ENCODE peak calls at places on chromosome 22, in seven cellular contexts. G, P, X, N, A, L and V are unnamed samples. For H3K4me1, the result is how much of the 10 kb centered on the place peaks cover.

GRCh38 chr22:50138988-50139387 is 31.5 kb upstream of the PANX2 start:
- DNase-seq in G (no peak), P (no peak), X (no peak), N (no peak), A (no peak), L (no peak), V (no peak)

GRCh38 chr22:50497093-50497492 is 10.4 kb downstream of the LMF2 start:
- DNase-seq in G (no peak), P (no peak), X (no peak), N (no peak), A (no peak), L (no peak), V (no peak)

GRCh38 chr22:27726726-27727449 is 74.7 kb downstream of the MN1 start:
- DNase-seq in G (peak), P (peak), X (peak), N (no peak), A (no peak), L (no peak), V (no peak)

GRCh38 chr22:19597399-19597735 is 73.2 kb upstream of the CLDN5 start:
- DNase-seq in G (no peak), P (no peak), X (no peak), N (no peak), A (peak), L (no peak), V (peak)

GRCh38 chr22:35353318-35353717 is 27.6 kb upstream of the HMOX1 start:
- DNase-seq in G (no peak), P (no peak), X (no peak), N (no peak), A (no peak), L (no peak), V (no peak)

GRCh38 chr22:29300807-29301601 is 5.4 kb upstream of the GAS2L1 start:
- DNase-seq in G (no peak), P (no peak), X (no peak), N (no peak), A (no peak), L (no peak), V (no peak)

GRCh38 chr22:26672060-26672471 is 14.7 kb downstream of the MIAT start:
- DNase-seq in G (no peak), P (peak), X (no peak), N (no peak), A (no peak), L (no peak), V (no peak)

GRCh38 chr22:50325444-50326224 is 1.2 kb downstream of the DENND6B start:
- DNase-seq in G (no peak), P (no peak), X (no peak), N (no peak), A (no peak), L (no peak), V (no peak)

GRCh38 chr22:37681001-37681424 is 5.1 kb upstream of the NOL12 start:
- DNase-seq in G (no peak), P (no peak), X (no peak), N (no peak), A (no peak), L (no peak), V (no peak)

GRCh38 chr22:50718352-50718709 is 19.7 kb upstream of the ACR start:
- DNase-seq in G (no peak), P (no peak), X (no peak), N (no peak), A (no peak), L (no peak), V (no peak)

GRCh38 chr22:41910599-41911291 is 4.1 kb downstream of the SHISA8 start:
- DNase-seq in G (peak), P (no peak), X (no peak), N (no peak), A (peak), L (peak), V (no peak)

GRCh38 chr22:40610329-40610850 is 26.1 kb downstream of the MRTFA start:
- DNase-seq in G (no peak), P (no peak), X (no peak), N (no peak), A (no peak), L (no peak), V (no peak)

GRCh38 chr22:25824828-25825474 is 83.0 kb downstream of the MYO18B start:
- DNase-seq in G (no peak), P (no peak), X (no peak), N (no peak), A (no peak), L (peak), V (no peak)

GRCh38 chr22:33851240-33851639 is 69.0 kb downstream of the LARGE1 start:
- DNase-seq in G (no peak), P (no peak), X (no peak), N (no peak), A (no peak), L (no peak), V (no peak)

GRCh38 chr22:48052621-48052890 is 1290.1 kb downstream of the TBC1D22A start:
- DNase-seq in G (no peak), P (no peak), X (no peak), N (no peak), A (no peak), L (no peak), V (no peak)

GRCh38 chr22:27809226-27809625 is 7.7 kb upstream of the MN1 start:
- DNase-seq in G (no peak), P (no peak), X (no peak), N (no peak), A (no peak), L (no peak), V (no peak)

GRCh38 chr22:19295733-19296132 is 4.2 kb upstream of the CLTCL1 start:
- DNase-seq in G (no peak), P (no peak), X (no peak), N (no peak), A (no peak), L (no peak), V (no peak)

GRCh38 chr22:37983860-37984791 is at the start of gene SOX10:
- DNase-seq in G (no peak), P (no peak), X (no peak), N (no peak), A (no peak), L (peak), V (no peak)

GRCh38 chr22:37195921-37196320 is 7.9 kb upstream of the C1QTNF6 start:
- DNase-seq in G (no peak), P (no peak), X (no peak), N (peak), A (no peak), L (no peak), V (no peak)

GRCh38 chr22:41845380-41846267 is 12.7 kb downstream of the SREBF2 start:
- DNase-seq in G (peak), P (no peak), X (no peak), N (no peak), A (no peak), L (peak), V (no peak)

GRCh38 chr22:19843107-19843856 is 11.4 kb downstream of the GNB1L start:
- DNase-seq in G (peak), P (peak), X (peak), N (no peak), A (no peak), L (peak), V (no peak)

GRCh38 chr22:27387561-27387960 is 414.0 kb downstream of the MN1 start:
- DNase-seq in G (no peak), P (no peak), X (no peak), N (no peak), A (no peak), L (no peak), V (no peak)

GRCh38 chr22:50313600-50313999 is 6.2 kb upstream of the PLXNB2 start:
- DNase-seq in G (no peak), P (no peak), X (no peak), N (no peak), A (no peak), L (no peak), V (no peak)

GRCh38 chr22:35915477-35916013 is 113.1 kb downstream of the RBFOX2 start:
- DNase-seq in G (no peak), P (no peak), X (no peak), N (no peak), A (no peak), L (peak), V (no peak)

GRCh38 chr22:39994566-39995345 is at the start of gene FAM83F:
- DNase-seq in G (peak), P (peak), X (no peak), N (peak), A (no peak), L (peak), V (peak)

GRCh38 chr22:25202290-25202921 is 2.7 kb downstream of the CRYBB3 start:
- DNase-seq in G (peak), P (peak), X (no peak), N (peak), A (peak), L (peak), V (peak)

GRCh38 chr22:20630873-20631617 is 123.6 kb downstream of the MED15 start:
- DNase-seq in G (no peak), P (no peak), X (no peak), N (no peak), A (no peak), L (no peak), V (no peak)

GRCh38 chr22:44389181-44389580 is 76.4 kb upstream of the SHISAL1 start:
- DNase-seq in G (no peak), P (no peak), X (peak), N (peak), A (no peak), L (no peak), V (no peak)

GRCh38 chr22:44391481-44392445 is 79.0 kb upstream of the SHISAL1 start:
- DNase-seq in G (no peak), P (no peak), X (peak), N (peak), A (no peak), L (no peak), V (no peak)

GRCh38 chr22:44389926-44390925 is 77.5 kb upstream of the SHISAL1 start:
- DNase-seq in G (no peak), P (no peak), X (peak), N (peak), A (no peak), L (no peak), V (no peak)

GRCh38 chr22:44392446-44392921 is 79.7 kb upstream of the SHISAL1 start:
- DNase-seq in G (no peak), P (no peak), X (peak), N (peak), A (no peak), L (no peak), V (no peak)

DNA sequence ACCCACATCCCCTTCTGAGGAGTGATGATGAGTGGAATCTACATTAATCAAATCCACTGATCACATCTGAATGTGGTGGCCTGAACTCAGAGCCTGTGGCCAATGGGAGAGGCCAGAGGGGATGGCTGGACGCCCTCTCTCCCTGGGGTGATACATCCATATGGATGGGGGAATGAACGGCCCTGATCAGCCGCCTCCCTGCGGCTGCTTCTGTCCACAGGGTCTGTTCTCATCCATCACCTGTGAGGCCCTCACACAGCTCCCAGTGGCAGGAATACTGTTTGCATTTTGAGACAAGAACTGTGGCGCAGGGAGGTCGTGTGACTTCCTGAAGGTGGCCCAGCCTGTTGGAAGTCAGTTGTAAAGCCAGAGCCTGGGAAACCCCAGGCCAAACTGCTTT is 78.3 kb upstream of the SHISAL1 start:
- DNase-seq in G (no peak), P (no peak), X (no peak), N (peak), A (no peak), L (no peak), V (no peak)
- H3K4me1 ChIP-seq in G (under half), P (under half), X (under half), N (under half), A (under half), L (under half), V (under half)

DNA sequence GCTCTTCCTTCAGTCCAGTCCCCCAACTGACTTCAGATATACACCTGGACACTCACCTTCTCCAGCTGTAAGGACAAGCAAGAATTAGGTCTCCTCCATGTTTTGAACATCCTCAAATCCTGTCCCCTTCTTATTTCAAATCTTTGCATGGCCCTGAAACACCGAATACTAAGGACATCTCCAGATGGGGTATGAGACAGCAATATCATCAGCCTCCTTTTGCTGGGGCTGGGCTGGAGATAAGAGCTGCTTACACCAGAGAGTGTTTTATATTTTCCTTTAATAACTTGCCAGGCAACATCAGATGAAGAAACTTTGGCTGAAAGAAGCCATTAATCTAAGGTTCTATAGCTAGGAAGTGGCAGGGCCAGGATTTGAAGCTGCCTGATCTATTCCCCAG is 21.6 kb downstream of the TUG1 start:
- DNase-seq in G (no peak), P (no peak), X (no peak), N (no peak), A (no peak), L (no peak), V (no peak)
- H3K4me1 ChIP-seq in G (under half), P (under half), X (under half), N (under half), A (under half), L (under half), V (under half)

GRCh38 chr22:22246706-22247105 is 2.1 kb downstream of the VPREB1 start:
- DNase-seq in G (no peak), P (no peak), X (no peak), N (no peak), A (no peak), L (no peak), V (no peak)
- H3K4me1 ChIP-seq in G (under half), P (under half), X (under half), N (under half), A (under half), L (under half), V (under half)

GRCh38 chr22:42934338-42934737 is 77.3 kb upstream of the ARFGAP3 start:
- DNase-seq in G (no peak), P (no peak), X (no peak), N (no peak), A (no peak), L (no peak), V (no peak)
- H3K4me1 ChIP-seq in G (half or more), P (under half), X (under half), N (half or more), A (under half), L (under half), V (under half)

DNA sequence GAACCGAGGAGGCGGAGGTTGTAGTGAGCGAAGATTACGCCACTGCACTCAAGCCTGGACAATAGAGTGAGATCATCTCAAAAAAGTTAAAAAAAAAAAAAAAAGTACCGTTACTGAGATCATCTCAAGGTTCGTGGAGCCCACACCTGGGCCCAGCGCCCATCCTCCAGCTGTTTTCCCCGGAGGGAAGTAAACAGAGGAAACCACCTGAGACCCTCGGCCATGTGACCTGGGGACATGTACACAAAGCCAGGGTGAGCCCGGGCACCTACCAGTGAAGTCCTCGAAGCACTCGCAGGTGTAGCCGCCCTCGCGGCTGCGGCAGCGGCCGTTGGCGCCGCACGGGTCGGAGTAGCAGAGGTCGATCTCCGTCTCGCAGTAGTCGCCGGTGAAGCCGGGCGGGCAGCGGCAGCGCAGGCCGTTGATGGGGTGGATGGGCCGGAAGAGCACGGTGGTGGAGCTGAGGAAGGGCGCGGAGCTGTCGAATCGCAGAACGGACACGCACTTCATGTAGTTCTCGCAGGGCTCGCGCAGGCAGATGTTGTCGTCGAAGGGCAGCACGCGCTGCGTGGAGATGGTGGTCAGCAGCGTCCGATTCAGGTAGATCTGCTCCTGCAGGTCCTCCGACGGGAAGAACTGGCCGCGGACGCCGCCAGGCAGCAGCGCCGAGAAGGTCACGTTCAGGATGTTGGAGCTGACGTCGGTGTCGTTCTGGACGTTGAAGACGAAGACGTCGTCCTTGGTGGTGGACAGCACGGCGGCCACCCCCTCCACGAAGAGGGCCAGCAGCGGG is 73.8 kb downstream of the CELSR1 start:
- DNase-seq in G (no peak), P (no peak), X (no peak), N (no peak), A (no peak), L (no peak), V (no peak)
- H3K4me1 ChIP-seq in G (under half), P (under half), X (under half), N (under half), A (under half), L (under half), V (under half)

GRCh38 chr22:45997077-45997774 is 20.3 kb upstream of the WNT7B start:
- DNase-seq in G (peak), P (peak), X (peak), N (peak), A (no peak), L (peak), V (no peak)
- H3K4me1 ChIP-seq in G (under half), P (under half), X (under half), N (under half), A (under half), L (under half), V (under half)